ENCODE peak calls at places on chromosomes 11 and 22, in five cellular contexts. One of them, this sample, is unnamed.

GRCh38 chr22:36546092-36546804 is 17.3 kb upstream of the EIF3D start:
- DNase-seq in A549: peak; percentile 78
- DNase-seq in AG04450: no peak
- DNase-seq in K562: peak; percentile 75
- DNase-seq in right lobe of liver: no peak
- DNase-seq in this sample: peak; percentile 46

GRCh38 chr11:43735931-43736330 is 55.4 kb downstream of the HSD17B12 start:
- DNase-seq in A549: no peak
- DNase-seq in AG04450: no peak
- DNase-seq in K562: no peak
- DNase-seq in right lobe of liver: no peak
- DNase-seq in this sample: no peak

GRCh38 chr11:35142481-35143207 is 3.7 kb downstream of the CD44 start:
- DNase-seq in A549: no peak
- DNase-seq in AG04450: no peak
- DNase-seq in K562: peak; percentile 43
- DNase-seq in right lobe of liver: no peak
- DNase-seq in this sample: no peak

GRCh38 chr11:73956876-73957653 is 6.2 kb downstream of the DNAJB13 start:
- DNase-seq in A549: no peak
- DNase-seq in AG04450: no peak
- DNase-seq in K562: no peak
- DNase-seq in right lobe of liver: no peak
- DNase-seq in this sample: no peak

GRCh38 chr22:46297151-46297819 is 615 bp downstream of the GTSE1 start:
- DNase-seq in A549: no peak
- DNase-seq in AG04450: no peak
- DNase-seq in K562: peak; percentile 30
- DNase-seq in right lobe of liver: peak; percentile 54
- DNase-seq in this sample: peak; percentile 40

GRCh38 chr22:24161909-24162308 is 19.4 kb upstream of the SUSD2 start:
- DNase-seq in A549: no peak
- DNase-seq in AG04450: no peak
- DNase-seq in K562: no peak
- DNase-seq in right lobe of liver: peak; percentile 54
- DNase-seq in this sample: no peak

GRCh38 chr11:120170741-120171261 is 32.9 kb upstream of the TRIM29 start:
- DNase-seq in A549: no peak
- DNase-seq in AG04450: no peak
- DNase-seq in K562: no peak
- DNase-seq in right lobe of liver: no peak
- DNase-seq in this sample: no peak

GRCh38 chr22:45882881-45883810 is 93.8 kb downstream of the WNT7B start:
- DNase-seq in A549: no peak
- DNase-seq in AG04450: no peak
- DNase-seq in K562: no peak
- DNase-seq in right lobe of liver: peak; percentile 14
- DNase-seq in this sample: no peak

GRCh38 chr11:130315354-130315970 is 745 bp upstream of the ZBTB44 start:
- DNase-seq in A549: no peak
- DNase-seq in AG04450: no peak
- DNase-seq in K562: no peak
- DNase-seq in right lobe of liver: peak; percentile 38
- DNase-seq in this sample: peak; percentile 38

GRCh38 chr11:127496165-127496564 is 495.6 kb upstream of the KIRREL3 start:
- DNase-seq in A549: no peak
- DNase-seq in AG04450: no peak
- DNase-seq in K562: no peak
- DNase-seq in right lobe of liver: no peak
- DNase-seq in this sample: no peak

GRCh38 chr11:10809373-10810199 is 860 bp upstream of the EIF4G2 start:
- DNase-seq in A549: peak; percentile 61
- DNase-seq in AG04450: peak; percentile 29
- DNase-seq in K562: peak; percentile 61
- DNase-seq in right lobe of liver: peak; percentile 49
- DNase-seq in this sample: peak; percentile 59

GRCh38 chr11:77865805-77866204 is 44.9 kb downstream of the AAMDC start:
- DNase-seq in A549: no peak
- DNase-seq in AG04450: no peak
- DNase-seq in K562: no peak
- DNase-seq in right lobe of liver: no peak
- DNase-seq in this sample: no peak

GRCh38 chr11:120389693-120390584 is 53.7 kb downstream of the ARHGEF12 start:
- DNase-seq in A549: no peak
- DNase-seq in AG04450: no peak
- DNase-seq in K562: no peak
- DNase-seq in right lobe of liver: no peak
- DNase-seq in this sample: no peak

GRCh38 chr11:67266424-67267187 is at the start of gene GRK2:
- DNase-seq in A549: peak; percentile 60
- DNase-seq in AG04450: no peak
- DNase-seq in K562: peak; percentile 61
- DNase-seq in right lobe of liver: peak; percentile 49
- DNase-seq in this sample: no peak

GRCh38 chr11:34468209-34468841 is 29.6 kb downstream of the CAT start:
- DNase-seq in A549: peak; percentile 42
- DNase-seq in AG04450: no peak
- DNase-seq in K562: peak; percentile 64
- DNase-seq in right lobe of liver: no peak
- DNase-seq in this sample: peak; percentile 42

GRCh38 chr11:72648737-72649136 is 25.5 kb downstream of the PDE2A start:
- DNase-seq in A549: no peak
- DNase-seq in AG04450: no peak
- DNase-seq in K562: no peak
- DNase-seq in right lobe of liver: no peak
- DNase-seq in this sample: no peak

GRCh38 chr22:28955817-28956216 is 72.4 kb downstream of the ZNRF3 start:
- DNase-seq in A549: no peak
- DNase-seq in AG04450: no peak
- DNase-seq in K562: no peak
- DNase-seq in right lobe of liver: no peak
- DNase-seq in this sample: no peak

GRCh38 chr22:39173787-39174497 is 21.5 kb upstream of the CBX7 start:
- DNase-seq in A549: no peak
- DNase-seq in AG04450: no peak
- DNase-seq in K562: no peak
- DNase-seq in right lobe of liver: no peak
- DNase-seq in this sample: no peak

GRCh38 chr11:74739546-74740270 is 8.5 kb upstream of the CHRDL2 start:
- DNase-seq in A549: peak; percentile 74
- DNase-seq in AG04450: peak; percentile 44
- DNase-seq in K562: peak; percentile 78
- DNase-seq in right lobe of liver: peak; percentile 60
- DNase-seq in this sample: peak; percentile 64

GRCh38 chr11:132589802-132590201 is 942.5 kb downstream of the OPCML start:
- DNase-seq in A549: no peak
- DNase-seq in AG04450: no peak
- DNase-seq in K562: no peak
- DNase-seq in right lobe of liver: no peak
- DNase-seq in this sample: no peak

GRCh38 chr11:46446343-46446751 is 54.8 kb upstream of the CHRM4 start:
- DNase-seq in A549: no peak
- DNase-seq in AG04450: no peak
- DNase-seq in K562: no peak
- DNase-seq in right lobe of liver: no peak
- DNase-seq in this sample: no peak

GRCh38 chr22:10780281-10780680 is 4747.7 kb upstream of the OR11H1 start:
- DNase-seq in A549: no peak
- DNase-seq in AG04450: no peak
- DNase-seq in K562: no peak
- DNase-seq in right lobe of liver: no peak
- DNase-seq in this sample: no peak
- H3K9me3 ChIP-seq in A549: peaks cover 32% of the 10 kb centered on the region
- H3K9me3 ChIP-seq in AG04450: peaks cover 65% of the 10 kb centered on the region
- H3K9me3 ChIP-seq in K562: no peaks in the 10 kb centered on the region
- H3K9me3 ChIP-seq in right lobe of liver: no peaks in the 10 kb centered on the region
- H3K9me3 ChIP-seq in this sample: no peaks in the 10 kb centered on the region

GRCh38 chr11:101584651-101585050 is 844 bp upstream of the TRPC6 start:
- DNase-seq in A549: no peak
- DNase-seq in AG04450: no peak
- DNase-seq in K562: no peak
- DNase-seq in right lobe of liver: no peak
- DNase-seq in this sample: no peak
- H3K9me3 ChIP-seq in A549: no peaks in the 10 kb centered on the region
- H3K9me3 ChIP-seq in AG04450: no peaks in the 10 kb centered on the region
- H3K9me3 ChIP-seq in K562: no peaks in the 10 kb centered on the region
- H3K9me3 ChIP-seq in right lobe of liver: no peaks in the 10 kb centered on the region
- H3K9me3 ChIP-seq in this sample: no peaks in the 10 kb centered on the region

DNA sequence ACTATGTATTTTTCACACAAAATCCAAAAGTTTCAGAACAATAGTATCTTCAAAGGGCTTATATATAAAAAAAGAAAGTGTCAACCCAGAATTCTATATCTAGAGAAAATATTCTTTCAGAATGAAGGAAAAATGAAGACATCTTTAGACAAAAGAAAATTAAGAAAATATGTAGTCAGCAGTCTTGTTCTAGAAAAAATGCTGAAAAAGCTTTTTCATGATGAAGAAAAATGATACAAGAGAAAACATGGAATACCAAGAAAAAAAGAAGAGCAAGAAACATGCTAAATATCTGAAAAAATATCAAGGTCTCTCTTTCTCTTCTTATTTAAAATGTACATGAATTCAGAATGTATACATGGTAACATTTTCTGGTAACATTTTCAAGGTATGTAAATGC is 816.8 kb upstream of the FAT3 start:
- DNase-seq in A549: no peak
- DNase-seq in AG04450: no peak
- DNase-seq in K562: no peak
- DNase-seq in right lobe of liver: no peak
- DNase-seq in this sample: no peak
- H3K9me3 ChIP-seq in A549: peaks cover 5% of the 10 kb centered on the region
- H3K9me3 ChIP-seq in AG04450: peaks cover 5% of the 10 kb centered on the region
- H3K9me3 ChIP-seq in K562: no peaks in the 10 kb centered on the region
- H3K9me3 ChIP-seq in right lobe of liver: no peaks in the 10 kb centered on the region
- H3K9me3 ChIP-seq in this sample: no peaks in the 10 kb centered on the region

DNA sequence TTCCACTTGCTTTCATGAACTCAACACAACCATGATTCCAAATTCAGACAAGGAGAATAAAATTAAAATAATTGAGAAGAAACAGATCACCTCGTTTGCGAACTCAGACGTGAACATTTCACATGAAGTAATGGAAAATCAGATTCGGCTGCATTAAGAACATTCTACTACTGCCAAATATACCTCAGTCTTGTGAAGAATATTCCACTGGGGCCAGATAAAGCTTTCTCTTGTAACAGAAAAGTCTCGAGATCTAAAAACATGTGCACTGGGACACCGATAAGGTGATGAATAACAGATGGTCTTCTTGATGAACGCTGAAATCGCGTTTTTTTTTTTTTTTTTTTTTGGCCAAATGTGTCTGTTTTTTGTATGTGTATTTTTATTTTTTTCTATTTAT is 761.1 kb downstream of the BRD1 start:
- DNase-seq in A549: no peak
- DNase-seq in AG04450: no peak
- DNase-seq in K562: no peak
- DNase-seq in right lobe of liver: no peak
- DNase-seq in this sample: no peak
- H3K9me3 ChIP-seq in A549: no peaks in the 10 kb centered on the region
- H3K9me3 ChIP-seq in AG04450: peaks cover 59% of the 10 kb centered on the region
- H3K9me3 ChIP-seq in K562: no peaks in the 10 kb centered on the region
- H3K9me3 ChIP-seq in right lobe of liver: no peaks in the 10 kb centered on the region
- H3K9me3 ChIP-seq in this sample: no peaks in the 10 kb centered on the region

GRCh38 chr22:19317865-19318264 is 26.3 kb upstream of the CLTCL1 start:
- DNase-seq in A549: no peak
- DNase-seq in AG04450: no peak
- DNase-seq in K562: no peak
- DNase-seq in right lobe of liver: no peak
- DNase-seq in this sample: no peak
- H3K9me3 ChIP-seq in A549: peaks cover 37% of the 10 kb centered on the region
- H3K9me3 ChIP-seq in AG04450: peaks cover 18% of the 10 kb centered on the region
- H3K9me3 ChIP-seq in K562: peaks cover 26% of the 10 kb centered on the region
- H3K9me3 ChIP-seq in right lobe of liver: no peaks in the 10 kb centered on the region
- H3K9me3 ChIP-seq in this sample: no peaks in the 10 kb centered on the region

GRCh38 chr22:44834065-44834464 is 81.7 kb downstream of the ARHGAP8 start:
- DNase-seq in A549: no peak
- DNase-seq in AG04450: no peak
- DNase-seq in K562: no peak
- DNase-seq in right lobe of liver: no peak
- DNase-seq in this sample: no peak
- H3K9me3 ChIP-seq in A549: peaks cover 4% of the 10 kb centered on the region
- H3K9me3 ChIP-seq in AG04450: peaks cover 2% of the 10 kb centered on the region
- H3K9me3 ChIP-seq in K562: no peaks in the 10 kb centered on the region
- H3K9me3 ChIP-seq in right lobe of liver: no peaks in the 10 kb centered on the region
- H3K9me3 ChIP-seq in this sample: no peaks in the 10 kb centered on the region

GRCh38 chr11:116511684-116512083 is 261.1 kb downstream of the BUD13 start:
- DNase-seq in A549: no peak
- DNase-seq in AG04450: no peak
- DNase-seq in K562: no peak
- DNase-seq in right lobe of liver: no peak
- DNase-seq in this sample: no peak
- H3K9me3 ChIP-seq in A549: no peaks in the 10 kb centered on the region
- H3K9me3 ChIP-seq in AG04450: no peaks in the 10 kb centered on the region
- H3K9me3 ChIP-seq in K562: no peaks in the 10 kb centered on the region
- H3K9me3 ChIP-seq in right lobe of liver: no peaks in the 10 kb centered on the region
- H3K9me3 ChIP-seq in this sample: no peaks in the 10 kb centered on the region

GRCh38 chr11:14306481-14306880 is 52.5 kb downstream of the RRAS2 start:
- DNase-seq in A549: peak; percentile 22
- DNase-seq in AG04450: no peak
- DNase-seq in K562: no peak
- DNase-seq in right lobe of liver: no peak
- DNase-seq in this sample: no peak
- H3K9me3 ChIP-seq in A549: no peaks in the 10 kb centered on the region
- H3K9me3 ChIP-seq in AG04450: no peaks in the 10 kb centered on the region
- H3K9me3 ChIP-seq in K562: no peaks in the 10 kb centered on the region
- H3K9me3 ChIP-seq in right lobe of liver: no peaks in the 10 kb centered on the region
- H3K9me3 ChIP-seq in this sample: no peaks in the 10 kb centered on the region

GRCh38 chr22:12601870-12602779 is 2925.9 kb upstream of the OR11H1 start:
- DNase-seq in A549: no peak
- DNase-seq in AG04450: no peak
- DNase-seq in K562: peak; percentile 95
- DNase-seq in right lobe of liver: no peak
- DNase-seq in this sample: peak; percentile 28
- H3K9me3 ChIP-seq in A549: peaks cover 2% of the 10 kb centered on the region
- H3K9me3 ChIP-seq in AG04450: peaks cover 24% of the 10 kb centered on the region
- H3K9me3 ChIP-seq in K562: no peaks in the 10 kb centered on the region
- H3K9me3 ChIP-seq in right lobe of liver: no peaks in the 10 kb centered on the region
- H3K9me3 ChIP-seq in this sample: peaks cover 4% of the 10 kb centered on the region

GRCh38 chr22:48821346-48822186 is 1006.1 kb downstream of the BRD1 start:
- DNase-seq in A549: no peak
- DNase-seq in AG04450: no peak
- DNase-seq in K562: no peak
- DNase-seq in right lobe of liver: no peak
- DNase-seq in this sample: no peak
- H3K9me3 ChIP-seq in A549: no peaks in the 10 kb centered on the region
- H3K9me3 ChIP-seq in AG04450: peaks cover 90% of the 10 kb centered on the region
- H3K9me3 ChIP-seq in K562: no peaks in the 10 kb centered on the region
- H3K9me3 ChIP-seq in right lobe of liver: no peaks in the 10 kb centered on the region
- H3K9me3 ChIP-seq in this sample: no peaks in the 10 kb centered on the region